ENCODE peak calls at places on chromosomes 13 and 19, in seven cellular contexts. G, U, T, R, Z, V and E are unnamed samples.

GRCh38 chr13:26473571-26474230 is 83.8 kb upstream of the WASF3 start:
- DNase-seq in Z (no peak), U (peak; percentile 3), G (no peak), R (no peak), T (no peak), V (no peak), E (no peak)

GRCh38 chr19:18294467-18294864 is 13.0 kb upstream of the JUND start:
- DNase-seq in U (peak; percentile 65), V (peak; percentile 59), G (no peak), R (peak; percentile 88), Z (no peak), T (no peak), E (peak; percentile 81)

GRCh38 chr19:38151242-38151641 is 72.8 kb downstream of the DPF1 start:
- DNase-seq in R (no peak), V (no peak), U (no peak), Z (no peak), G (no peak), T (no peak), E (no peak)

GRCh38 chr13:46111151-46111550 is 6.3 kb upstream of the CPB2 start:
- DNase-seq in V (no peak), Z (no peak), T (no peak), G (no peak), U (no peak), R (no peak), E (no peak)

GRCh38 chr13:62653371-62653770 is 1237.7 kb upstream of the PCDH20 start:
- DNase-seq in G (no peak), Z (no peak), T (no peak), R (no peak), U (no peak), V (no peak), E (peak; percentile 1)

GRCh38 chr13:75861786-75862185 is 225.7 kb downstream of the LMO7 start:
- DNase-seq in G (no peak), T (no peak), V (no peak), U (no peak), Z (no peak), R (no peak), E (no peak)

GRCh38 chr19:57870225-57870624 is 18.6 kb downstream of the ZNF814 start:
- DNase-seq in R (no peak), G (no peak), Z (no peak), V (no peak), U (no peak), T (no peak), E (no peak)

GRCh38 chr19:40217921-40218890 is at the start of gene TTC9B:
- DNase-seq in R (no peak), V (peak; percentile 90), Z (no peak), T (peak; percentile 51), U (no peak), G (no peak), E (no peak)

GRCh38 chr19:18520848-18521691 is 800 bp downstream of the ELL start:
- DNase-seq in V (peak; percentile 38), R (no peak), G (no peak), U (peak; percentile 67), T (no peak), Z (no peak), E (peak; percentile 20)

GRCh38 chr13:97020689-97021240 is 26.5 kb upstream of the OXGR1 start:
- DNase-seq in U (no peak), T (no peak), V (no peak), G (no peak), Z (no peak), R (no peak), E (no peak)

GRCh38 chr19:30091856-30092255 is 149.8 kb downstream of the URI1 start:
- DNase-seq in R (no peak), U (peak; percentile 10), Z (no peak), T (no peak), V (no peak), G (no peak), E (no peak)

GRCh38 chr13:102484329-102484728 is 82.5 kb upstream of the FGF14 start:
- DNase-seq in U (no peak), G (no peak), T (no peak), Z (no peak), R (no peak), V (peak; percentile 56), E (peak; percentile 26)

GRCh38 chr19:12937243-12938053 is 961 bp upstream of the CALR start:
- DNase-seq in G (no peak), Z (no peak), U (no peak), R (no peak), V (peak; percentile 91), T (peak; percentile 68), E (no peak)

GRCh38 chr13:44868397-44868796 is 120.9 kb downstream of the NUFIP1 start:
- DNase-seq in V (no peak), R (no peak), U (no peak), Z (no peak), T (no peak), G (no peak), E (no peak)

GRCh38 chr19:5436101-5436947 is 18.9 kb upstream of the ZNRF4 start:
- DNase-seq in Z (peak; percentile 2), V (peak; percentile 96), G (peak; percentile 10), T (peak; percentile 65), U (no peak), R (no peak), E (no peak)

GRCh38 chr13:38990693-38991092 is at the start of gene STOML3:
- DNase-seq in T (no peak), V (no peak), Z (no peak), U (no peak), R (no peak), G (no peak), E (no peak)

GRCh38 chr13:33953781-33954180 is 135.8 kb downstream of the RFC3 start:
- DNase-seq in V (no peak), U (no peak), G (no peak), T (no peak), R (no peak), Z (no peak), E (no peak)

GRCh38 chr13:26919311-26919710 is 158.7 kb upstream of the GPR12 start:
- DNase-seq in U (no peak), T (no peak), R (no peak), G (no peak), V (no peak), Z (no peak), E (no peak)

GRCh38 chr19:3536429-3537100 is 2.4 kb upstream of the TEKTIP1 start:
- DNase-seq in U (no peak), V (no peak), G (no peak), R (no peak), Z (no peak), T (no peak), E (peak; percentile 38)

GRCh38 chr19:17306285-17306714 is 628 bp downstream of the MRPL34 start:
- DNase-seq in T (no peak), V (peak; percentile 71), G (no peak), U (no peak), R (no peak), Z (no peak), E (no peak)

GRCh38 chr13:110266431-110266809 is 40.5 kb downstream of the COL4A1 start:
- DNase-seq in V (no peak), T (no peak), G (no peak), Z (no peak), U (no peak), R (no peak), E (no peak)
- H3K4me3 ChIP-seq in V (no peak overlapping the region), T (no peak overlapping the region), G (no peak overlapping the region), Z (no peak overlapping the region), U (no peak overlapping the region), R (no peak overlapping the region), E (no peak overlapping the region)

GRCh38 chr19:48896191-48896720 is 2.3 kb downstream of the TULP2 start:
- DNase-seq in R (peak; percentile 56), Z (no peak), V (peak; percentile 93), G (no peak), U (peak; percentile 63), T (no peak), E (no peak)

GRCh38 chr19:48897181-48897580 is 1.4 kb downstream of the TULP2 start:
- DNase-seq in V (no peak), U (no peak), Z (no peak), R (no peak), T (no peak), G (no peak), E (no peak)

GRCh38 chr19:48895226-48895625 is 3.3 kb downstream of the TULP2 start:
- DNase-seq in R (no peak), V (no peak), U (no peak), G (no peak), T (no peak), Z (no peak), E (no peak)

GRCh38 chr19:48900477-48901452 is 653 bp downstream of the NUCB1 start:
- DNase-seq in V (peak; percentile 58), U (no peak), G (no peak), Z (no peak), R (peak; percentile 58), T (peak; percentile 64), E (peak; percentile 49)

DNA sequence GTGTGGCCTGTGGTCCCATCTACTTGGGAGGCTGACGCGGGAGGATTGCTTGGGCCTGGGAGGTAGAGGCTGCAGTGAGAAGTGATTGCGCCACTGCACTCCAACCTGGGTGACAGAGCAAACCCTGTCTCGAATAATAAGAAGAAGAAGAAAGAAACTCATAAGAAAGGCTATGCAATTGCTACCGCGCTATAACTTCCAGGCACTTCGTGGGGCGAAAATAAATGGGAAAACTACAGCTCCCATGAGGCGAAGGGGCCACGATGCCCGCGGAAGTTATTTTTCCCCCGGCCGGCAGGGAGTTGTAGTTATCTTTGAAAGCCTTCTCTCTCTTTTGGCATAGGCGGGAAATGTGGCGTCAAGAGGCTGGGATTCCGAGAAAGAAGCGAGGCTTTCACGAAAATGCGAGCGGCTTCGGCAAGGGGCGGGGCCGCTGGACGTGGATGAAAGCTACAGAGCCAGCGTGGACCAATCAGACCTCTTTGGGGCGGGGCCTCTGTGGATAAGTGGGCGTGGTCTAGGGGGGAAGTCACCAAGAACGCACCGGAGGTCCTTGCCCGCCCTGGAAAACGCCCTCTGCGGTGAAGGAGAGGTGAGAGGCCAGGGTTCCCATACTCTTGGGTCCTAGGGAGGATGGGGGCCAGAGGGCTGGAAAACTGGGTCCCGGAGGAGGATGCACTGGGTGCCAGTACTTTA is at the start of gene NUCB1:
- DNase-seq in R (peak; percentile 97), T (peak; percentile 99), V (peak; percentile 100), G (peak; percentile 89), Z (peak; percentile 95), U (peak; percentile 99), E (peak; percentile 99)
- TF ChIP-seq CTCF in R (no peak), T (no peak), V (no peak), G (peak; percentile 23), Z (peak; percentile 38), U (peak; percentile 39), E (peak; percentile 32)

GRCh38 chr13:54361460-54361859 is 1332.8 kb downstream of the OLFM4 start:
- DNase-seq in R (no peak), Z (no peak), G (no peak), T (no peak), V (no peak), U (no peak), E (no peak)

GRCh38 chr13:54356209-54356608 is 1327.6 kb downstream of the OLFM4 start:
- DNase-seq in T (no peak), U (no peak), G (no peak), R (no peak), Z (no peak), V (peak; percentile 7), E (no peak)

GRCh38 chr13:54357284-54357933 is 1328.8 kb downstream of the OLFM4 start:
- DNase-seq in T (no peak), G (no peak), V (peak; percentile 34), R (no peak), U (no peak), Z (no peak), E (no peak)

GRCh38 chr13:54356849-54357248 is 1328.2 kb downstream of the OLFM4 start:
- DNase-seq in Z (no peak), T (no peak), G (no peak), R (no peak), U (no peak), V (peak; percentile 77), E (no peak)
- H3K4me3 ChIP-seq in Z (no peak overlapping the region), T (no peak overlapping the region), G (no peak overlapping the region), R (no peak overlapping the region), U (no peak overlapping the region), V (peak overlapping the region; percentile 16), E (no peak overlapping the region)

GRCh38 chr19:35141627-35142401 is 1.2 kb upstream of the FXYD7 start:
- DNase-seq in G (no peak), V (no peak), R (no peak), T (no peak), U (no peak), Z (no peak), E (no peak)
- TF ChIP-seq CTCF in G (no peak), V (peak; percentile 7), R (no peak), T (no peak), U (no peak), Z (no peak), E (no peak)